ENCODE peak calls at places on chromosomes 2 and 18, in nine cellular contexts. P is lower leg skin, Z is A549, C is ovary, R is tibial nerve, O is upper lobe of left lung, L is body of pancreas, K is HCT116, X is adrenal gland. S is an unnamed sample.

GRCh38 chr2:195138435-195138834 is 518.6 kb upstream of the SLC39A10 start:
- DNase-seq in P (no peak), C (no peak), Z (no peak), K (no peak), O (no peak), L (no peak), X (no peak), R (no peak), S (no peak)

GRCh38 chr2:187994464-187995331 is 297.0 kb upstream of the GULP1 start:
- DNase-seq in Z (no peak), O (no peak), X (peak), C (no peak), P (no peak), K (no peak), L (no peak), R (peak), S (no peak)

GRCh38 chr2:195658541-195658890 is 1.5 kb downstream of the SLC39A10 start:
- DNase-seq in Z (peak), K (no peak), O (no peak), X (peak), R (no peak), C (no peak), L (peak), P (no peak), S (no peak)

GRCh38 chr2:25714740-25715139 is 41.4 kb upstream of the DTNB start:
- DNase-seq in X (no peak), K (no peak), L (no peak), C (no peak), R (no peak), P (no peak), O (no peak), Z (peak), S (no peak)

GRCh38 chr2:196468394-196468793 is 171.1 kb upstream of the CCDC150 start:
- DNase-seq in Z (no peak), C (no peak), P (no peak), R (no peak), L (no peak), X (no peak), O (no peak), K (peak), S (peak)

GRCh38 chr2:50596521-50596920 is 435.4 kb downstream of the NRXN1 start:
- DNase-seq in L (no peak), C (no peak), P (no peak), K (no peak), O (no peak), X (no peak), R (no peak), Z (no peak), S (no peak)

GRCh38 chr2:33188799-33189198 is 242.0 kb downstream of the LTBP1 start:
- DNase-seq in C (no peak), K (no peak), O (no peak), P (no peak), R (no peak), X (no peak), Z (no peak), L (no peak), S (no peak)

GRCh38 chr18:49028801-49029506 is 78.2 kb upstream of the SMAD7 start:
- DNase-seq in C (no peak), L (no peak), R (no peak), P (peak), O (no peak), K (no peak), X (no peak), Z (no peak), S (no peak)

GRCh38 chr2:19900536-19901200 is 1.1 kb downstream of the TTC32 start:
- DNase-seq in C (no peak), L (no peak), X (peak), K (no peak), Z (peak), R (no peak), P (no peak), O (no peak), S (no peak)

GRCh38 chr18:50665015-50665414 is 105.1 kb downstream of the MAPK4 start:
- DNase-seq in C (no peak), R (no peak), P (peak), K (no peak), Z (no peak), O (no peak), X (no peak), L (no peak), S (no peak)

GRCh38 chr2:34936089-34936488 is 1337.0 kb upstream of the FAM98A start:
- DNase-seq in L (no peak), P (no peak), K (no peak), X (no peak), Z (no peak), C (no peak), O (no peak), R (no peak), S (peak)

GRCh38 chr2:29189052-29189451 is 73.8 kb downstream of the CLIP4 start:
- DNase-seq in P (no peak), L (no peak), R (no peak), X (no peak), Z (no peak), K (no peak), O (no peak), C (no peak), S (no peak)

GRCh38 chr18:8516391-8517250 is 92.6 kb upstream of the RAB12 start:
- DNase-seq in X (no peak), Z (no peak), L (no peak), K (no peak), O (no peak), C (no peak), P (no peak), R (no peak), S (no peak)

GRCh38 chr2:27216416-27217137 is 592 bp upstream of the CAD start:
- DNase-seq in L (no peak), K (no peak), C (no peak), Z (no peak), X (no peak), O (no peak), R (no peak), P (no peak), S (no peak)

GRCh38 chr18:23135679-23136325 is 517 bp downstream of the CABLES1 start:
- DNase-seq in P (no peak), K (no peak), L (peak), O (peak), Z (no peak), X (no peak), R (no peak), C (peak), S (peak)

GRCh38 chr2:72117718-72118117 is 29.9 kb downstream of the CYP26B1 start:
- DNase-seq in P (peak), Z (no peak), O (no peak), R (no peak), K (no peak), L (no peak), X (no peak), C (no peak), S (no peak)

GRCh38 chr2:235300368-235301201 is 193.3 kb upstream of the AGAP1 start:
- DNase-seq in K (no peak), X (no peak), O (peak), R (peak), C (peak), P (no peak), L (peak), Z (no peak), S (peak)

GRCh38 chr2:84486436-84487115 is 27.5 kb upstream of the SUCLG1 start:
- DNase-seq in O (no peak), K (no peak), L (peak), Z (peak), P (no peak), C (no peak), R (no peak), X (peak), S (peak)

GRCh38 chr2:110876167-110876999 is 144.0 kb downstream of the ACOXL start:
- DNase-seq in X (no peak), P (no peak), O (peak), R (no peak), C (no peak), L (no peak), K (no peak), Z (no peak), S (no peak)

GRCh38 chr18:13653746-13654455 is 72.5 kb downstream of the FAM210A start:
- DNase-seq in L (no peak), C (no peak), X (no peak), R (no peak), O (no peak), Z (no peak), K (no peak), P (peak), S (peak)

GRCh38 chr2:65781756-65782155 is 349.4 kb upstream of the SPRED2 start:
- DNase-seq in O (no peak), P (no peak), Z (no peak), L (no peak), R (no peak), K (no peak), C (no peak), X (no peak), S (no peak)

GRCh38 chr2:239293450-239294430 is 107.1 kb downstream of the HDAC4 start:
- DNase-seq in P (no peak), L (peak), X (peak), K (no peak), Z (no peak), C (no peak), R (no peak), O (no peak), S (no peak)

GRCh38 chr18:79569720-79570119 is 109.9 kb upstream of the CTDP1 start:
- DNase-seq in Z (no peak), O (no peak), L (no peak), C (peak), X (no peak), P (peak), K (no peak), R (no peak), S (no peak)

GRCh38 chr18:29501952-29502351 is 1325.0 kb upstream of the CDH2 start:
- DNase-seq in P (no peak), K (no peak), L (no peak), X (no peak), Z (peak), C (no peak), O (no peak), R (no peak), S (no peak)

GRCh38 chr2:3314626-3315025 is 63.0 kb downstream of the EIPR1 start:
- DNase-seq in R (no peak), X (no peak), K (no peak), O (no peak), P (no peak), Z (no peak), L (no peak), C (no peak), S (no peak)

GRCh38 chr2:20080839-20081348 is 29.5 kb upstream of the LAPTM4A start:
- DNase-seq in K (no peak), X (no peak), C (peak), L (no peak), R (no peak), O (peak), Z (no peak), P (no peak), S (no peak)

GRCh38 chr2:187174582-187174981 is 273.5 kb downstream of the CALCRL start:
- DNase-seq in R (no peak), X (no peak), C (no peak), L (no peak), P (no peak), O (no peak), K (no peak), Z (no peak), S (no peak)

GRCh38 chr2:228318218-228318617 is 136.7 kb upstream of the SPHKAP start:
- DNase-seq in C (no peak), O (no peak), P (no peak), L (peak), R (no peak), K (peak), Z (peak), X (peak), S (no peak)

GRCh38 chr2:174430066-174430465 is 34.5 kb downstream of the SCRN3 start:
- DNase-seq in X (no peak), K (no peak), O (no peak), L (no peak), P (no peak), C (no peak), R (no peak), Z (no peak), S (no peak)

GRCh38 chr18:31877900-31878299 is 65.0 kb downstream of the TRAPPC8 start:
- DNase-seq in X (no peak), K (no peak), R (no peak), Z (no peak), O (no peak), C (no peak), P (no peak), L (no peak), S (no peak)

GRCh38 chr18:3585656-3586509 is 135.9 kb downstream of the TGIF1 start:
- DNase-seq in O (no peak), R (peak), Z (peak), L (peak), X (peak), K (peak), P (peak), C (peak), S (peak)

GRCh38 chr2:120315367-120316033 is 30.4 kb upstream of the INHBB start:
- DNase-seq in O (no peak), R (no peak), C (no peak), P (no peak), X (peak), K (no peak), Z (no peak), L (no peak), S (no peak)

GRCh38 chr2:38131665-38132064 is 55.7 kb upstream of the CYP1B1 start:
- DNase-seq in L (no peak), K (no peak), O (no peak), Z (no peak), X (no peak), C (no peak), R (no peak), P (no peak), S (no peak)

GRCh38 chr2:122081743-122082142 is 326.3 kb downstream of the TSN start:
- DNase-seq in O (no peak), P (no peak), K (no peak), C (no peak), X (no peak), R (no peak), Z (no peak), L (no peak), S (no peak)

GRCh38 chr2:218257390-218257981 is 3.3 kb upstream of the GPBAR1 start:
- DNase-seq in X (peak), R (no peak), L (peak), O (no peak), K (peak), P (peak), Z (peak), C (no peak), S (no peak)

GRCh38 chr2:188984680-188985079 is 10.5 kb downstream of the COL3A1 start:
- DNase-seq in O (no peak), X (no peak), R (peak), K (no peak), C (no peak), L (no peak), Z (peak), P (no peak), S (no peak)

GRCh38 chr2:201953880-201954279 is 79.8 kb upstream of the FZD7 start:
- DNase-seq in O (no peak), K (no peak), C (no peak), P (no peak), X (no peak), R (no peak), Z (no peak), L (no peak), S (no peak)
- TF ChIP-seq CTCF in O (no peak), K (no peak), C (no peak), P (no peak), X (no peak), R (no peak), Z (no peak), L (no peak), S (no peak)

DNA sequence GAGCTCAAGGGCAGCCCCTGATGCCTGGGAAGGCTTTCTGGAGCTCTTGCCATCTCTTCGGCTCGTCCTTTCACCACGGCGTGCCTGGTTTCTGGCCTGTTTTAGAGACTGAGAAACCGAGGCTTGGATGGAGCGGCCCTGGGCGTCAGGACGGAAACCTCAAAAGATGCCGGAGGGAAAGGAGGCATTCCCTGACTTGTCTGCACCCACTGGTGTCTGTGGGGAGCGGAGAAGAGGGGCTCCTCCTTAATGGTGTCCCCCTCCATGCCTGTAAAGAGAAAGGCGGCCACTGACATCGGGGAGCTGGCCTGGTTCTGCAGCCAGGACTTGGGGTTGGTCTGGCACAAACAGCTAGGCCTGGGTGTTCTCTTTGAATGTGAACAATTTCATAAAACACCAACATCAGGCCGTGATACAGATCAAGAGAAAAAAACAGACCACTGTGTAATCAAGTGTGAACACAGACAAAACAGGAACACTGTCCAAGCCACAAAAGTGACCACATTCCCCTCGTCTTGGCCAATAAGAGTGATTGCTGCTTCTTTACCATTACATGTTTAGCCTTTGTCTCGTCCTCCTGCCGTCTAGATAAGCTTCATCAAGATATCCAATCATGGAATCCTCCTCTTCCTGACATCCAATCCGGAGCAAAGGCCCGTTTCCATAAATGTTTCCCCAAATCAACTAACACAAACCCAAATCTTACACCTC is 633 bp upstream of the ILKAP start:
- DNase-seq in C (no peak), K (no peak), R (no peak), X (no peak), O (no peak), P (peak), Z (no peak), L (no peak), S (no peak)
- TF ChIP-seq POLR2A in C (no peak), K (no peak), R (no peak), X (no peak), O (no peak), P (no peak), Z (no peak), L (no peak), S (no peak)

DNA sequence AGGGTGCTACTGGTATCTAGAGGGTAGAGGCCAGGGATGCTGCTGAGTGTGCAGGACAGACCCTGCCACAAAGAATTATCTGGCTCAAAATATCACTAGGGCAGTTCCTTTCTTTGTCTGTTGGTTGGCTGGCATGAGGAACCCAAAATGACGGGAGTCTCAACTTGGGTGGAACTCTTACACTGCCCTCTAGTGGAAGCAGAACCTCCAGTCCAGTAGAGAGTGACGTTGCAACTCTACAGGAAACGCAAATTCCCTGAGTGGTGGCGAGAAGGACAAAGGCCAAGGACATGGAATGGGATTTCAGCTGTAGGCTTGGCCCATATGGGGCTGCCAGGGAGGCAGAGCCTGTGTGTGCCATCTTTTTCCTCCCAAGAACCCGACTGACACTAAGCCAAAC is 47.1 kb downstream of the COPS8 start:
- DNase-seq in L (no peak), X (peak), P (peak), R (no peak), Z (peak), C (no peak), O (no peak), K (peak), S (no peak)
- TF ChIP-seq CTCF in L (no peak), X (peak), P (no peak), R (peak), Z (peak), C (no peak), O (no peak), K (peak), S (no peak)

DNA sequence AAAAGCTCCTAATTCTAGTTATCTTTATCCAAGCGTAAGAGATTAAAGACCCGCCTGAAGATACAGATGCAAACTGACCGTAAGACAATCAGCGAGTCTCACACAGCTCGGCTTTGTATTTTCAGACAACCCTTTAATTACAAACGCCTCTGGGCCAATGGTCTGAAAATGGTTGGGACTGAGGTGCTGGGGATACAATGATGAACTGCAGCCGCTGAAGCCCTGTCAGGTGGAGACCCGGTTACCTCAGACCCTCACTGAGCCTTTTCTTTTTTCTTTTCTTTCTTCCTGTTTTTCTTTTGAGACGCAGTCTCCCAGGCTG is 711 bp upstream of the CFAP36 start:
- DNase-seq in L (no peak), C (no peak), O (no peak), X (peak), P (no peak), R (no peak), K (no peak), Z (no peak), S (peak)
- TF ChIP-seq POLR2A in L (no peak), C (no peak), O (no peak), X (no peak), P (no peak), R (no peak), K (no peak), Z (no peak), S (no peak)

GRCh38 chr2:147273106-147273505 is 571.7 kb upstream of the ACVR2A start:
- DNase-seq in K (no peak), L (no peak), P (no peak), Z (no peak), C (no peak), X (no peak), R (no peak), O (no peak), S (no peak)

GRCh38 chr2:147273628-147274027 is 571.2 kb upstream of the ACVR2A start:
- DNase-seq in R (no peak), P (no peak), Z (no peak), L (no peak), O (no peak), K (no peak), C (no peak), X (no peak), S (no peak)

GRCh38 chr2:147275943-147276342 is 568.9 kb upstream of the ACVR2A start:
- DNase-seq in Z (no peak), L (no peak), C (no peak), K (peak), O (no peak), R (no peak), X (no peak), P (no peak), S (no peak)
- TF ChIP-seq CTCF in Z (no peak), L (no peak), C (no peak), K (no peak), O (no peak), R (no peak), X (no peak), P (no peak), S (no peak)

GRCh38 chr2:230640540-230641011 is 72.1 kb upstream of the CAB39 start:
- DNase-seq in L (no peak), O (no peak), X (no peak), C (no peak), K (no peak), Z (peak), P (no peak), R (no peak), S (no peak)

GRCh38 chr2:230642966-230643365 is 69.7 kb upstream of the CAB39 start:
- DNase-seq in R (no peak), C (no peak), P (peak), O (no peak), Z (no peak), K (no peak), X (no peak), L (no peak), S (no peak)

DNA sequence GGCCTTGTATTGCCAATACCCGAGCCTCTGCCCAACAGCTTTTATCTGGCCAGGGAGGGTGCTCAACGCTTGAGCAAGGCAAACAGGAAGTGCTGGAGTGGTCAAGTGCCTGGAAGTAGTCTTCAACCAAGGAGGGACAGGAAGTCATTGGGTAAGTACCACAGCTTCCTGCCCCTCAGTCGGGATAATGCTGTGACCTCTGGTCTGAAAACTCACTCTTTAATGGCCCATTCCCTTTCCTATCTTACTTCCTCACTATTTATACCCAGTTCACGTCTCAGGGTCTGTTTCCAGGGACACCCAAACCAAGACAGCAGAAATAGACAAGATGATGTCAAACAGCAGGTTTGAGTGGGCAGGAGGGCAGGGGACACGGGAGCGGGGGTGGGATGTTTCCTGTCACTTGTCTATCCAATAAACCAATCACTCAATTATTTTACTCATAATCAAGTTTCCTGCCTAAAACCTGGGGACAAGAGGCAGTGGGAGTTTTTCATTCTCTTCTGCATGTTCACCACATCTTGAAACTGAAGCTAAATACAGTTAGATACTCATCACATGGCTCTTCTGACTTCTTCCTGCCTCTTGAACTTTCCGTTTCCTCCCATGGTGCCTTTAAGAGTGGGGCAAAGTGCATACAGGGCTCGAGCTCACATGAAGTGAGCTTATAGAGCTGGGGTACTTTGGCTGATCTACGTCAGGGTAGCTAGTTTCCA is 68.9 kb upstream of the CAB39 start:
- DNase-seq in O (no peak), C (no peak), L (no peak), Z (no peak), X (peak), P (peak), R (peak), K (no peak), S (peak)
- TF ChIP-seq POLR2A in O (no peak), C (no peak), L (no peak), Z (no peak), X (no peak), P (no peak), R (no peak), K (no peak), S (no peak)